ENCODE peak calls at places on chromosome 22, in seven cellular contexts. One of them, this sample, is unnamed.

GRCh38 chr22:29580200-29580810 is 608 bp downstream of the NIPSNAP1 start:
- DNase-seq in B cell: peak
- DNase-seq in activated T-cell treated with anti-CD3 and anti-CD28 coated beads for 1 hour: no peak
- DNase-seq in effector memory CD4-positive, alpha-beta T cell: no peak
- DNase-seq in dermis blood vessel endothelial cell: no peak
- DNase-seq in AG04450: no peak
- DNase-seq in AG08396: peak
- DNase-seq in this sample: no peak

GRCh38 chr22:40235418-40235817 is 57.7 kb downstream of the TNRC6B start:
- DNase-seq in effector memory CD4-positive, alpha-beta T cell: no peak
- DNase-seq in AG08396: no peak
- DNase-seq in B cell: no peak
- DNase-seq in AG04450: no peak
- DNase-seq in activated T-cell treated with anti-CD3 and anti-CD28 coated beads for 1 hour: no peak
- DNase-seq in dermis blood vessel endothelial cell: no peak
- DNase-seq in this sample: no peak

GRCh38 chr22:40422558-40423245 is 52.3 kb downstream of the SGSM3 start:
- DNase-seq in B cell: no peak
- DNase-seq in AG04450: no peak
- DNase-seq in activated T-cell treated with anti-CD3 and anti-CD28 coated beads for 1 hour: no peak
- DNase-seq in AG08396: no peak
- DNase-seq in effector memory CD4-positive, alpha-beta T cell: no peak
- DNase-seq in dermis blood vessel endothelial cell: no peak
- DNase-seq in this sample: no peak

GRCh38 chr22:41092847-41093371 is 517 bp downstream of the EP300 start:
- DNase-seq in effector memory CD4-positive, alpha-beta T cell: no peak
- DNase-seq in dermis blood vessel endothelial cell: peak
- DNase-seq in activated T-cell treated with anti-CD3 and anti-CD28 coated beads for 1 hour: peak
- DNase-seq in B cell: no peak
- DNase-seq in AG04450: no peak
- DNase-seq in AG08396: peak
- DNase-seq in this sample: peak

GRCh38 chr22:28341001-28341400 is 338.6 kb downstream of the TTC28 start:
- DNase-seq in activated T-cell treated with anti-CD3 and anti-CD28 coated beads for 1 hour: no peak
- DNase-seq in effector memory CD4-positive, alpha-beta T cell: no peak
- DNase-seq in B cell: no peak
- DNase-seq in AG04450: no peak
- DNase-seq in dermis blood vessel endothelial cell: peak
- DNase-seq in AG08396: no peak
- DNase-seq in this sample: peak

GRCh38 chr22:23063539-23064380 is 6.6 kb upstream of the GNAZ start:
- DNase-seq in effector memory CD4-positive, alpha-beta T cell: no peak
- DNase-seq in B cell: no peak
- DNase-seq in dermis blood vessel endothelial cell: no peak
- DNase-seq in AG04450: no peak
- DNase-seq in activated T-cell treated with anti-CD3 and anti-CD28 coated beads for 1 hour: no peak
- DNase-seq in AG08396: no peak
- DNase-seq in this sample: no peak

GRCh38 chr22:39039306-39040126 is 1.1 kb upstream of the APOBEC3F start:
- DNase-seq in AG08396: no peak
- DNase-seq in activated T-cell treated with anti-CD3 and anti-CD28 coated beads for 1 hour: no peak
- DNase-seq in effector memory CD4-positive, alpha-beta T cell: no peak
- DNase-seq in dermis blood vessel endothelial cell: no peak
- DNase-seq in AG04450: no peak
- DNase-seq in B cell: no peak
- DNase-seq in this sample: no peak

GRCh38 chr22:38948181-38948940 is 9.0 kb upstream of the APOBEC3A start:
- DNase-seq in dermis blood vessel endothelial cell: no peak
- DNase-seq in AG04450: no peak
- DNase-seq in activated T-cell treated with anti-CD3 and anti-CD28 coated beads for 1 hour: no peak
- DNase-seq in effector memory CD4-positive, alpha-beta T cell: no peak
- DNase-seq in B cell: no peak
- DNase-seq in AG08396: no peak
- DNase-seq in this sample: no peak

GRCh38 chr22:37442537-37442936 is 15.3 kb upstream of the ELFN2 start:
- DNase-seq in dermis blood vessel endothelial cell: peak
- DNase-seq in AG04450: no peak
- DNase-seq in effector memory CD4-positive, alpha-beta T cell: no peak
- DNase-seq in AG08396: no peak
- DNase-seq in activated T-cell treated with anti-CD3 and anti-CD28 coated beads for 1 hour: no peak
- DNase-seq in B cell: no peak
- DNase-seq in this sample: no peak

GRCh38 chr22:45318168-45318557 is 8.4 kb downstream of the FAM118A start:
- DNase-seq in dermis blood vessel endothelial cell: peak
- DNase-seq in AG04450: peak
- DNase-seq in effector memory CD4-positive, alpha-beta T cell: peak
- DNase-seq in B cell: peak
- DNase-seq in AG08396: peak
- DNase-seq in activated T-cell treated with anti-CD3 and anti-CD28 coated beads for 1 hour: peak
- DNase-seq in this sample: peak

GRCh38 chr22:26648011-26648497 is 9.3 kb upstream of the MIAT start:
- DNase-seq in effector memory CD4-positive, alpha-beta T cell: peak
- DNase-seq in AG08396: no peak
- DNase-seq in activated T-cell treated with anti-CD3 and anti-CD28 coated beads for 1 hour: peak
- DNase-seq in dermis blood vessel endothelial cell: no peak
- DNase-seq in B cell: no peak
- DNase-seq in AG04450: no peak
- DNase-seq in this sample: no peak

GRCh38 chr22:44389926-44390925 is 77.5 kb upstream of the SHISAL1 start:
- DNase-seq in B cell: no peak
- DNase-seq in activated T-cell treated with anti-CD3 and anti-CD28 coated beads for 1 hour: no peak
- DNase-seq in dermis blood vessel endothelial cell: no peak
- DNase-seq in effector memory CD4-positive, alpha-beta T cell: no peak
- DNase-seq in AG08396: no peak
- DNase-seq in AG04450: no peak
- DNase-seq in this sample: no peak

GRCh38 chr22:46067159-46068111 is 82.9 kb upstream of the PPARA start:
- DNase-seq in AG08396: no peak
- DNase-seq in AG04450: no peak
- DNase-seq in effector memory CD4-positive, alpha-beta T cell: no peak
- DNase-seq in activated T-cell treated with anti-CD3 and anti-CD28 coated beads for 1 hour: no peak
- DNase-seq in dermis blood vessel endothelial cell: peak
- DNase-seq in B cell: no peak
- DNase-seq in this sample: peak

GRCh38 chr22:24775769-24776492 is 1.4 kb upstream of the PIWIL3 start:
- DNase-seq in effector memory CD4-positive, alpha-beta T cell: no peak
- DNase-seq in dermis blood vessel endothelial cell: no peak
- DNase-seq in AG04450: no peak
- DNase-seq in activated T-cell treated with anti-CD3 and anti-CD28 coated beads for 1 hour: no peak
- DNase-seq in B cell: no peak
- DNase-seq in AG08396: no peak
- DNase-seq in this sample: no peak

GRCh38 chr22:48748113-48748859 is 1079.4 kb downstream of the BRD1 start:
- DNase-seq in B cell: no peak
- DNase-seq in activated T-cell treated with anti-CD3 and anti-CD28 coated beads for 1 hour: no peak
- DNase-seq in AG04450: no peak
- DNase-seq in effector memory CD4-positive, alpha-beta T cell: no peak
- DNase-seq in AG08396: no peak
- DNase-seq in dermis blood vessel endothelial cell: no peak
- DNase-seq in this sample: no peak

GRCh38 chr22:46794491-46794890 is 32.0 kb downstream of the TBC1D22A start:
- DNase-seq in effector memory CD4-positive, alpha-beta T cell: no peak
- DNase-seq in AG04450: no peak
- DNase-seq in B cell: no peak
- DNase-seq in AG08396: no peak
- DNase-seq in dermis blood vessel endothelial cell: no peak
- DNase-seq in activated T-cell treated with anti-CD3 and anti-CD28 coated beads for 1 hour: no peak
- DNase-seq in this sample: no peak

GRCh38 chr22:22433770-22434169 is 74.8 kb downstream of the ZNF280B start:
- DNase-seq in activated T-cell treated with anti-CD3 and anti-CD28 coated beads for 1 hour: no peak
- DNase-seq in B cell: no peak
- DNase-seq in effector memory CD4-positive, alpha-beta T cell: no peak
- DNase-seq in AG08396: no peak
- DNase-seq in dermis blood vessel endothelial cell: no peak
- DNase-seq in AG04450: no peak
- DNase-seq in this sample: no peak

GRCh38 chr22:41523464-41524221 is 20.6 kb downstream of the POLR3H start:
- DNase-seq in AG04450: peak
- DNase-seq in activated T-cell treated with anti-CD3 and anti-CD28 coated beads for 1 hour: no peak
- DNase-seq in B cell: no peak
- DNase-seq in AG08396: peak
- DNase-seq in effector memory CD4-positive, alpha-beta T cell: no peak
- DNase-seq in dermis blood vessel endothelial cell: no peak
- DNase-seq in this sample: peak

GRCh38 chr22:36374603-36375024 is 13.2 kb downstream of the MYH9 start:
- DNase-seq in dermis blood vessel endothelial cell: peak
- DNase-seq in B cell: no peak
- DNase-seq in activated T-cell treated with anti-CD3 and anti-CD28 coated beads for 1 hour: peak
- DNase-seq in AG04450: no peak
- DNase-seq in AG08396: no peak
- DNase-seq in effector memory CD4-positive, alpha-beta T cell: no peak
- DNase-seq in this sample: no peak

GRCh38 chr22:39207141-39208012 is 37.4 kb downstream of the PDGFB start:
- DNase-seq in effector memory CD4-positive, alpha-beta T cell: no peak
- DNase-seq in dermis blood vessel endothelial cell: no peak
- DNase-seq in AG04450: no peak
- DNase-seq in AG08396: peak
- DNase-seq in B cell: no peak
- DNase-seq in activated T-cell treated with anti-CD3 and anti-CD28 coated beads for 1 hour: no peak
- DNase-seq in this sample: no peak

GRCh38 chr22:20566420-20567260 is 59.2 kb downstream of the MED15 start:
- DNase-seq in effector memory CD4-positive, alpha-beta T cell: peak
- DNase-seq in activated T-cell treated with anti-CD3 and anti-CD28 coated beads for 1 hour: peak
- DNase-seq in AG04450: no peak
- DNase-seq in B cell: no peak
- DNase-seq in dermis blood vessel endothelial cell: no peak
- DNase-seq in AG08396: peak
- DNase-seq in this sample: peak

GRCh38 chr22:28440517-28441366 is 238.9 kb downstream of the TTC28 start:
- DNase-seq in AG08396: peak
- DNase-seq in activated T-cell treated with anti-CD3 and anti-CD28 coated beads for 1 hour: no peak
- DNase-seq in dermis blood vessel endothelial cell: peak
- DNase-seq in effector memory CD4-positive, alpha-beta T cell: no peak
- DNase-seq in B cell: no peak
- DNase-seq in AG04450: no peak
- DNase-seq in this sample: peak

GRCh38 chr22:28799834-28800307 is 498 bp downstream of the XBP1 start:
- DNase-seq in B cell: no peak
- DNase-seq in dermis blood vessel endothelial cell: peak
- DNase-seq in effector memory CD4-positive, alpha-beta T cell: no peak
- DNase-seq in AG04450: peak
- DNase-seq in AG08396: peak
- DNase-seq in activated T-cell treated with anti-CD3 and anti-CD28 coated beads for 1 hour: no peak
- DNase-seq in this sample: peak

GRCh38 chr22:37747090-37747714 is 50.4 kb downstream of the TRIOBP start:
- DNase-seq in activated T-cell treated with anti-CD3 and anti-CD28 coated beads for 1 hour: no peak
- DNase-seq in AG08396: no peak
- DNase-seq in effector memory CD4-positive, alpha-beta T cell: no peak
- DNase-seq in dermis blood vessel endothelial cell: peak
- DNase-seq in AG04450: no peak
- DNase-seq in B cell: no peak
- DNase-seq in this sample: no peak

GRCh38 chr22:29079218-29079901 is 6.5 kb downstream of the KREMEN1 start:
- DNase-seq in B cell: no peak
- DNase-seq in dermis blood vessel endothelial cell: peak
- DNase-seq in AG08396: no peak
- DNase-seq in effector memory CD4-positive, alpha-beta T cell: no peak
- DNase-seq in AG04450: no peak
- DNase-seq in activated T-cell treated with anti-CD3 and anti-CD28 coated beads for 1 hour: no peak
- DNase-seq in this sample: peak

GRCh38 chr22:23073506-23074229 is 3.3 kb downstream of the GNAZ start:
- DNase-seq in AG04450: no peak
- DNase-seq in effector memory CD4-positive, alpha-beta T cell: no peak
- DNase-seq in dermis blood vessel endothelial cell: no peak
- DNase-seq in activated T-cell treated with anti-CD3 and anti-CD28 coated beads for 1 hour: no peak
- DNase-seq in AG08396: no peak
- DNase-seq in B cell: no peak
- DNase-seq in this sample: no peak

GRCh38 chr22:33163815-33164214 is 105.6 kb upstream of the SYN3 start:
- DNase-seq in AG08396: no peak
- DNase-seq in effector memory CD4-positive, alpha-beta T cell: no peak
- DNase-seq in activated T-cell treated with anti-CD3 and anti-CD28 coated beads for 1 hour: no peak
- DNase-seq in AG04450: no peak
- DNase-seq in dermis blood vessel endothelial cell: no peak
- DNase-seq in B cell: no peak
- DNase-seq in this sample: no peak

GRCh38 chr22:26901228-26901816 is 243.9 kb downstream of the MIAT start:
- DNase-seq in AG08396: no peak
- DNase-seq in AG04450: no peak
- DNase-seq in activated T-cell treated with anti-CD3 and anti-CD28 coated beads for 1 hour: no peak
- DNase-seq in dermis blood vessel endothelial cell: no peak
- DNase-seq in effector memory CD4-positive, alpha-beta T cell: no peak
- DNase-seq in B cell: no peak
- DNase-seq in this sample: no peak

GRCh38 chr22:35531202-35531601 is 9.4 kb upstream of the RASD2 start:
- DNase-seq in activated T-cell treated with anti-CD3 and anti-CD28 coated beads for 1 hour: no peak
- DNase-seq in dermis blood vessel endothelial cell: no peak
- DNase-seq in B cell: no peak
- DNase-seq in AG08396: no peak
- DNase-seq in effector memory CD4-positive, alpha-beta T cell: no peak
- DNase-seq in AG04450: no peak
- DNase-seq in this sample: no peak